ENCODE peak calls at places on chromosomes 12 and 14, in seven cellular contexts. Q, B, K, U, Z, T and P are unnamed samples.

GRCh38 chr12:132185698-132186097 is 41.4 kb downstream of the NOC4L start:
- DNase-seq in T (no peak), Z (peak; percentile 20), U (peak; percentile 29), Q (no peak), B (no peak), K (no peak), P (no peak)

GRCh38 chr12:65501093-65501621 is 222.7 kb downstream of the MSRB3 start:
- DNase-seq in U (no peak), B (no peak), Q (no peak), Z (no peak), K (no peak), T (peak; percentile 80), P (no peak)

GRCh38 chr14:21054123-21054767 is 3.4 kb upstream of the RNASE8 start:
- DNase-seq in T (no peak), Z (no peak), U (no peak), B (no peak), K (no peak), Q (no peak), P (no peak)

GRCh38 chr12:3752741-3753486 is at the start of gene CRACR2A:
- DNase-seq in Z (peak; percentile 71), T (peak; percentile 84), K (peak; percentile 71), B (peak; percentile 68), U (peak; percentile 89), Q (peak; percentile 87), P (peak; percentile 56)

GRCh38 chr12:12941450-12942350 is 10.3 kb downstream of the GPRC5D start:
- DNase-seq in Q (peak; percentile 22), B (no peak), U (no peak), Z (no peak), T (no peak), K (peak; percentile 9), P (no peak)

GRCh38 chr12:91630118-91630517 is 447.5 kb upstream of the DCN start:
- DNase-seq in K (no peak), B (no peak), Q (no peak), U (no peak), T (no peak), Z (no peak), P (no peak)

GRCh38 chr12:128339121-128339520 is 72.2 kb downstream of the TMEM132C start:
- DNase-seq in Z (no peak), B (no peak), Q (peak; percentile 90), T (no peak), U (no peak), K (no peak), P (no peak)

GRCh38 chr14:34023824-34024767 is 73.2 kb upstream of the EGLN3 start:
- DNase-seq in U (no peak), T (no peak), B (no peak), Q (no peak), K (no peak), Z (no peak), P (no peak)

GRCh38 chr12:57590892-57591566 is at the start of gene PIP4K2C:
- DNase-seq in B (peak; percentile 91), Z (peak; percentile 68), U (peak; percentile 75), Q (peak; percentile 97), T (peak; percentile 89), K (peak; percentile 33), P (peak; percentile 58)

GRCh38 chr12:124174406-124174805 is 120.5 kb upstream of the RFLNA start:
- DNase-seq in Z (no peak), Q (no peak), B (no peak), T (no peak), K (peak; percentile 43), U (no peak), P (no peak)

GRCh38 chr12:93415723-93416464 is 25.9 kb downstream of the UBE2N start:
- DNase-seq in U (no peak), B (no peak), Q (no peak), T (no peak), Z (no peak), K (peak; percentile 79), P (peak; percentile 54)

GRCh38 chr12:81450920-81451739 is 308.0 kb downstream of the PPFIA2 start:
- DNase-seq in U (no peak), Q (peak; percentile 61), Z (no peak), T (no peak), K (peak; percentile 81), B (no peak), P (peak; percentile 68)

GRCh38 chr14:104747876-104748275 is 5.1 kb upstream of the SIVA1 start:
- DNase-seq in U (no peak), Z (no peak), Q (peak; percentile 71), B (no peak), T (no peak), K (no peak), P (no peak)

GRCh38 chr14:73784065-73784987 is 67.3 kb upstream of the PTGR2 start:
- DNase-seq in K (peak; percentile 83), T (no peak), B (peak; percentile 73), Q (no peak), Z (no peak), U (no peak), P (no peak)

GRCh38 chr14:95535226-95536021 is 574 bp downstream of the GLRX5 start:
- DNase-seq in Z (no peak), Q (no peak), U (no peak), T (no peak), B (no peak), K (no peak), P (peak; percentile 78)

GRCh38 chr14:39841088-39841487 is 408.9 kb upstream of the FBXO33 start:
- DNase-seq in B (no peak), U (no peak), Q (no peak), T (no peak), K (peak; percentile 1), Z (no peak), P (no peak)

GRCh38 chr12:80241576-80242273 is 142.4 kb downstream of the OTOGL start:
- DNase-seq in B (no peak), T (no peak), U (no peak), Q (no peak), Z (no peak), K (peak; percentile 60), P (no peak)

GRCh38 chr12:123989753-123990152 is 16.7 kb downstream of the ZNF664 start:
- DNase-seq in B (no peak), K (no peak), U (no peak), Z (no peak), T (no peak), Q (no peak), P (no peak)

GRCh38 chr12:82099216-82099615 is 259.0 kb downstream of the CCDC59 start:
- DNase-seq in K (no peak), T (no peak), B (no peak), Z (no peak), U (no peak), Q (no peak), P (no peak)

GRCh38 chr14:104016873-104017650 is 68.4 kb upstream of the ASPG start:
- DNase-seq in Q (no peak), T (no peak), K (no peak), U (no peak), B (no peak), Z (no peak), P (peak; percentile 87)

GRCh38 chr12:103841690-103842584 is 903 bp upstream of the NT5DC3 start:
- DNase-seq in Q (peak; percentile 86), K (peak; percentile 46), U (peak; percentile 65), Z (peak; percentile 9), B (peak; percentile 29), T (peak; percentile 71), P (peak; percentile 97)

GRCh38 chr12:79143803-79144202 is 279.2 kb downstream of the SYT1 start:
- DNase-seq in B (no peak), U (no peak), T (no peak), Q (no peak), Z (no peak), K (no peak), P (no peak)

GRCh38 chr12:96710127-96710745 is 196.8 kb upstream of the NEDD1 start:
- DNase-seq in Q (peak; percentile 19), K (no peak), U (no peak), Z (no peak), B (no peak), T (no peak), P (peak; percentile 12)

GRCh38 chr12:55829967-55830600 is 697 bp upstream of the DNAJC14 start:
- DNase-seq in K (no peak), B (peak; percentile 58), U (peak; percentile 36), Z (no peak), Q (peak; percentile 52), T (peak; percentile 68), P (no peak)

GRCh38 chr14:38808734-38809455 is 294.1 kb downstream of the SEC23A start:
- DNase-seq in K (no peak), B (peak; percentile 26), U (no peak), T (no peak), Q (peak; percentile 93), Z (no peak), P (peak; percentile 15)